ENCODE peak calls at places on chromosome 1, in ten cellular contexts. H, R, L, P, I, Q, E, X, Y and A are unnamed samples.
A peak's percentile ranks its signal among the peaks of the same experiment; 100 is the strongest.

GRCh38 chr1:111801071-111801850 is 45.6 kb downstream of the DDX20 start:
- DNase-seq in X (peak; percentile 2), Y (no peak), P (no peak), I (no peak), R (no peak), L (no peak), H (no peak), Q (no peak), E (no peak), A (no peak)

GRCh38 chr1:63323866-63324778 is 1.8 kb downstream of the FOXD3 start:
- DNase-seq in H (no peak), I (no peak), L (no peak), Q (no peak), X (peak; percentile 62), P (no peak), Y (peak; percentile 18), E (no peak), R (no peak), A (no peak)

GRCh38 chr1:56584910-56585528 is 5.7 kb upstream of the PLPP3 start:
- DNase-seq in P (no peak), H (no peak), X (peak; percentile 49), I (no peak), R (peak; percentile 62), Q (peak; percentile 64), E (no peak), Y (peak; percentile 55), L (no peak), A (peak; percentile 50)

GRCh38 chr1:152926091-152926490 is 17.7 kb downstream of the IVL start:
- DNase-seq in E (no peak), R (no peak), L (no peak), Q (peak; percentile 6), H (no peak), P (no peak), X (no peak), Y (peak; percentile 45), I (no peak), A (no peak)

GRCh38 chr1:2803931-2804627 is 2.6 kb upstream of the TTC34 start:
- DNase-seq in E (no peak), Q (no peak), X (no peak), P (no peak), I (no peak), L (no peak), R (no peak), H (no peak), Y (no peak), A (no peak)

GRCh38 chr1:58211857-58212256 is 334.7 kb downstream of the OMA1 start:
- DNase-seq in P (no peak), Q (no peak), X (peak; percentile 47), H (no peak), R (no peak), E (no peak), Y (no peak), L (no peak), I (no peak), A (no peak)

GRCh38 chr1:239308701-239309333 is 77.6 kb upstream of the CHRM3 start:
- DNase-seq in I (no peak), Y (peak; percentile 4), R (peak; percentile 13), E (no peak), X (no peak), L (peak; percentile 1), Q (no peak), H (no peak), P (no peak), A (peak; percentile 3)

GRCh38 chr1:88847618-88848017 is 43.7 kb downstream of the GTF2B start:
- DNase-seq in I (no peak), Y (no peak), Q (no peak), H (no peak), R (no peak), E (no peak), L (no peak), P (no peak), X (peak; percentile 51), A (no peak)

GRCh38 chr1:173411835-173412742 is 65.0 kb upstream of the PRDX6 start:
- DNase-seq in E (no peak), X (no peak), L (no peak), R (peak; percentile 92), Q (peak; percentile 76), Y (no peak), I (no peak), H (no peak), P (no peak), A (peak; percentile 78)

GRCh38 chr1:88935522-88936222 is 44.3 kb upstream of the GTF2B start:
- DNase-seq in P (no peak), H (no peak), Y (peak; percentile 37), Q (peak; percentile 58), L (peak; percentile 37), R (peak; percentile 39), I (no peak), X (peak; percentile 36), E (no peak), A (no peak)

GRCh38 chr1:108598340-108598739 is 38.4 kb downstream of the EEIG2 start:
- DNase-seq in E (no peak), Y (no peak), X (no peak), L (no peak), R (peak; percentile 28), P (no peak), I (no peak), H (no peak), Q (no peak), A (no peak)

GRCh38 chr1:47147047-47147785 is 10.0 kb downstream of the CYP4A22 start:
- DNase-seq in Q (no peak), Y (no peak), R (no peak), L (no peak), I (no peak), H (no peak), X (no peak), P (no peak), E (no peak), A (no peak)

GRCh38 chr1:68121536-68121935 is 71.1 kb upstream of the DIRAS3 start:
- DNase-seq in Q (peak; percentile 80), X (no peak), H (no peak), P (no peak), L (no peak), E (no peak), I (no peak), Y (no peak), R (peak; percentile 78), A (peak; percentile 77)

GRCh38 chr1:1085911-1086841 is 12.1 kb upstream of the RNF223 start:
- DNase-seq in E (no peak), Y (no peak), R (no peak), H (no peak), L (no peak), X (no peak), I (no peak), Q (no peak), P (no peak), A (no peak)

GRCh38 chr1:109786531-109787021 is 22.9 kb upstream of the EPS8L3 start:
- DNase-seq in Y (no peak), X (no peak), R (peak; percentile 26), I (no peak), Q (peak; percentile 38), E (no peak), H (no peak), L (no peak), P (no peak), A (no peak)